ENCODE peak calls at places on chromosome 13, in eight cellular contexts. One of them, this sample, is unnamed.

GRCh38 chr13:63198076-63198475 is 1782.4 kb upstream of the PCDH20 start:
- DNase-seq in MCF 10A: no peak
- DNase-seq in bronchial epithelial cell: no peak
- DNase-seq in GM20000: no peak
- DNase-seq in CD4-positive, alpha-beta T cell: no peak
- DNase-seq in body of pancreas: no peak
- DNase-seq in IMR-90: peak; percentile 45
- DNase-seq in esophagus squamous epithelium: no peak
- DNase-seq in this sample: no peak

GRCh38 chr13:97660488-97661086 is 226.6 kb downstream of the RAP2A start:
- DNase-seq in CD4-positive, alpha-beta T cell: no peak
- DNase-seq in esophagus squamous epithelium: no peak
- DNase-seq in IMR-90: no peak
- DNase-seq in bronchial epithelial cell: no peak
- DNase-seq in GM20000: no peak
- DNase-seq in MCF 10A: no peak
- DNase-seq in body of pancreas: no peak
- DNase-seq in this sample: no peak

GRCh38 chr13:42832341-42833153 is 51.2 kb downstream of the FAM216B start:
- DNase-seq in CD4-positive, alpha-beta T cell: no peak
- DNase-seq in GM20000: no peak
- DNase-seq in MCF 10A: peak; percentile 76
- DNase-seq in esophagus squamous epithelium: no peak
- DNase-seq in IMR-90: peak; percentile 94
- DNase-seq in bronchial epithelial cell: peak; percentile 92
- DNase-seq in body of pancreas: peak; percentile 41
- DNase-seq in this sample: no peak

GRCh38 chr13:93620366-93620765 is 393.8 kb downstream of the GPC6 start:
- DNase-seq in esophagus squamous epithelium: no peak
- DNase-seq in IMR-90: no peak
- DNase-seq in CD4-positive, alpha-beta T cell: no peak
- DNase-seq in bronchial epithelial cell: no peak
- DNase-seq in MCF 10A: no peak
- DNase-seq in body of pancreas: no peak
- DNase-seq in GM20000: no peak
- DNase-seq in this sample: no peak

GRCh38 chr13:74444161-74444571 is 310.0 kb upstream of the KLF12 start:
- DNase-seq in esophagus squamous epithelium: no peak
- DNase-seq in bronchial epithelial cell: peak; percentile 92
- DNase-seq in IMR-90: no peak
- DNase-seq in body of pancreas: no peak
- DNase-seq in MCF 10A: peak; percentile 84
- DNase-seq in GM20000: no peak
- DNase-seq in CD4-positive, alpha-beta T cell: no peak
- DNase-seq in this sample: no peak

GRCh38 chr13:42047561-42048322 is 706 bp upstream of the DGKH start:
- DNase-seq in MCF 10A: peak; percentile 82
- DNase-seq in esophagus squamous epithelium: no peak
- DNase-seq in GM20000: peak; percentile 79
- DNase-seq in IMR-90: peak; percentile 70
- DNase-seq in CD4-positive, alpha-beta T cell: peak; percentile 3
- DNase-seq in body of pancreas: peak; percentile 45
- DNase-seq in bronchial epithelial cell: peak; percentile 82
- DNase-seq in this sample: peak; percentile 78

GRCh38 chr13:25722893-25723292 is 328.9 kb downstream of the SHISA2 start:
- DNase-seq in body of pancreas: no peak
- DNase-seq in bronchial epithelial cell: no peak
- DNase-seq in GM20000: no peak
- DNase-seq in IMR-90: no peak
- DNase-seq in CD4-positive, alpha-beta T cell: no peak
- DNase-seq in MCF 10A: no peak
- DNase-seq in esophagus squamous epithelium: no peak
- DNase-seq in this sample: no peak

GRCh38 chr13:30179547-30180256 is 127.6 kb downstream of the KATNAL1 start:
- DNase-seq in GM20000: no peak
- DNase-seq in bronchial epithelial cell: no peak
- DNase-seq in esophagus squamous epithelium: no peak
- DNase-seq in body of pancreas: no peak
- DNase-seq in CD4-positive, alpha-beta T cell: no peak
- DNase-seq in MCF 10A: no peak
- DNase-seq in IMR-90: no peak
- DNase-seq in this sample: no peak

GRCh38 chr13:106440846-106441245 is 94.6 kb downstream of the EFNB2 start:
- DNase-seq in bronchial epithelial cell: peak; percentile 6
- DNase-seq in body of pancreas: no peak
- DNase-seq in esophagus squamous epithelium: no peak
- DNase-seq in IMR-90: no peak
- DNase-seq in MCF 10A: no peak
- DNase-seq in GM20000: no peak
- DNase-seq in CD4-positive, alpha-beta T cell: no peak
- DNase-seq in this sample: no peak

GRCh38 chr13:110714798-110715394 is 1.4 kb downstream of the ING1 start:
- DNase-seq in GM20000: no peak
- DNase-seq in CD4-positive, alpha-beta T cell: no peak
- DNase-seq in body of pancreas: peak; percentile 68
- DNase-seq in MCF 10A: peak; percentile 49
- DNase-seq in esophagus squamous epithelium: no peak
- DNase-seq in IMR-90: peak; percentile 25
- DNase-seq in bronchial epithelial cell: peak; percentile 22
- DNase-seq in this sample: no peak
- TF ChIP-seq CTCF in GM20000: no peak
- TF ChIP-seq CTCF in CD4-positive, alpha-beta T cell: no peak
- TF ChIP-seq CTCF in body of pancreas: no peak
- TF ChIP-seq CTCF in MCF 10A: no peak
- TF ChIP-seq CTCF in esophagus squamous epithelium: no peak
- TF ChIP-seq CTCF in IMR-90: no peak
- TF ChIP-seq CTCF in bronchial epithelial cell: no peak
- TF ChIP-seq CTCF in this sample: no peak

GRCh38 chr13:99958402-99959126 is 13.0 kb downstream of the ZIC5 start:
- DNase-seq in bronchial epithelial cell: no peak
- DNase-seq in esophagus squamous epithelium: no peak
- DNase-seq in MCF 10A: no peak
- DNase-seq in IMR-90: no peak
- DNase-seq in body of pancreas: no peak
- DNase-seq in CD4-positive, alpha-beta T cell: no peak
- DNase-seq in GM20000: no peak
- DNase-seq in this sample: no peak

GRCh38 chr13:99959127-99959529 is 12.4 kb downstream of the ZIC5 start:
- DNase-seq in CD4-positive, alpha-beta T cell: no peak
- DNase-seq in bronchial epithelial cell: no peak
- DNase-seq in GM20000: no peak
- DNase-seq in body of pancreas: no peak
- DNase-seq in esophagus squamous epithelium: no peak
- DNase-seq in IMR-90: no peak
- DNase-seq in MCF 10A: no peak
- DNase-seq in this sample: no peak

GRCh38 chr13:99955107-99955746 is 16.3 kb downstream of the ZIC5 start:
- DNase-seq in GM20000: no peak
- DNase-seq in IMR-90: no peak
- DNase-seq in esophagus squamous epithelium: no peak
- DNase-seq in bronchial epithelial cell: no peak
- DNase-seq in MCF 10A: no peak
- DNase-seq in body of pancreas: no peak
- DNase-seq in CD4-positive, alpha-beta T cell: no peak
- DNase-seq in this sample: no peak

GRCh38 chr13:99955747-99956472 is 15.7 kb downstream of the ZIC5 start:
- DNase-seq in GM20000: no peak
- DNase-seq in body of pancreas: no peak
- DNase-seq in MCF 10A: no peak
- DNase-seq in esophagus squamous epithelium: no peak
- DNase-seq in bronchial epithelial cell: no peak
- DNase-seq in IMR-90: peak; percentile 17
- DNase-seq in CD4-positive, alpha-beta T cell: no peak
- DNase-seq in this sample: no peak

DNA sequence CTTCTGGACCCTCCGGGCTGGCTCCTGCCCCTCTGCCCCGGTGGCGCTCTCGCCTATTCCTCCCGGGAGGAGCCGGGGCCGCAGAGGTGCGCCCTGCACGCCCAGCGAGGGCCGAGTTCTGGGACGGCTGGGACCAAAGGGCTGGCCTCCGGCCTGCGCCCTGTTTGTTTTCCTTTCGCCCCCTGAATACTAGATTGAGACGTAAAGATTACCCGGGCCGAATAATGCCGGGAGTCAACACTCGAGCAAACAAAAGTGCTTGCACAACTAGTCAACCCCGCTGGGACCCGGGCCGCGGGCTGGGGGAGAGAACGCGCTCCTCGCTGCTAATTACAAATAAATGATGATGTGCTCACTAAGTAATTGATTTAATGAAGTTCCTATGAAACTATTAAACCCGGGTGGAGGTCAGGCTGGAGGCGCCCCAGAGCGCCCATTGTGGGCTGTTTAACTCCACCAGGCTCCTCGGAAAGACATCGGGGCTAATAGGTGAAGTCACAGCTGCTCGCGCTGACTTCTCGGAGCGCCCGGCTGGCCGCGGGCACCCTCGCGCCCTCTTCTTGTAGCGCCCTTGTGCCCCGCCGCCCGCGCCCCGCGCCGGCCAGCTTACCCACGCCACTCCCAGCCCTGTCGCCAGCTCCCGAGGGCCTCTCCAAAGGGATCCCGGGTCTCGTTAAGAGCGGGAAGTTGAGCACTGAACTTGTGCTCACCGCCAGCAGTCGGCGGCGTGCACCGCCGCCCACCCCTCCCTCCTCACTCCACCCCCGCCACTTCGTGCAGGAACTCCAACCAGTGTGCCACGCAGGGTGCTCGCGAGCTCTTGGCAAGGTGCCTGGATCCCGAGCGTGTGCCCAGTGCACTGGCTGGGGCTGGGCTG is 14.9 kb downstream of the ZIC5 start:
- DNase-seq in GM20000: no peak
- DNase-seq in IMR-90: no peak
- DNase-seq in bronchial epithelial cell: no peak
- DNase-seq in esophagus squamous epithelium: no peak
- DNase-seq in body of pancreas: no peak
- DNase-seq in MCF 10A: no peak
- DNase-seq in CD4-positive, alpha-beta T cell: no peak
- DNase-seq in this sample: peak; percentile 47
- TF ChIP-seq CTCF in GM20000: no peak
- TF ChIP-seq CTCF in IMR-90: no peak
- TF ChIP-seq CTCF in bronchial epithelial cell: no peak
- TF ChIP-seq CTCF in esophagus squamous epithelium: no peak
- TF ChIP-seq CTCF in body of pancreas: no peak
- TF ChIP-seq CTCF in MCF 10A: no peak
- TF ChIP-seq CTCF in CD4-positive, alpha-beta T cell: no peak
- TF ChIP-seq CTCF in this sample: no peak

GRCh38 chr13:27728271-27728670 is 64.0 kb upstream of the GSX1 start:
- DNase-seq in IMR-90: no peak
- DNase-seq in CD4-positive, alpha-beta T cell: no peak
- DNase-seq in GM20000: no peak
- DNase-seq in body of pancreas: no peak
- DNase-seq in bronchial epithelial cell: no peak
- DNase-seq in MCF 10A: no peak
- DNase-seq in esophagus squamous epithelium: no peak
- DNase-seq in this sample: no peak
- TF ChIP-seq CTCF in IMR-90: no peak
- TF ChIP-seq CTCF in CD4-positive, alpha-beta T cell: no peak
- TF ChIP-seq CTCF in GM20000: no peak
- TF ChIP-seq CTCF in body of pancreas: no peak
- TF ChIP-seq CTCF in bronchial epithelial cell: no peak
- TF ChIP-seq CTCF in MCF 10A: no peak
- TF ChIP-seq CTCF in esophagus squamous epithelium: no peak
- TF ChIP-seq CTCF in this sample: no peak

GRCh38 chr13:21913010-21913409 is 242.1 kb downstream of the FGF9 start:
- DNase-seq in body of pancreas: no peak
- DNase-seq in GM20000: peak; percentile 47
- DNase-seq in esophagus squamous epithelium: no peak
- DNase-seq in IMR-90: peak; percentile 19
- DNase-seq in bronchial epithelial cell: no peak
- DNase-seq in CD4-positive, alpha-beta T cell: no peak
- DNase-seq in MCF 10A: no peak
- DNase-seq in this sample: peak; percentile 54
- TF ChIP-seq CTCF in body of pancreas: no peak
- TF ChIP-seq CTCF in GM20000: peak; percentile 35
- TF ChIP-seq CTCF in esophagus squamous epithelium: no peak
- TF ChIP-seq CTCF in IMR-90: peak; percentile 40
- TF ChIP-seq CTCF in bronchial epithelial cell: no peak
- TF ChIP-seq CTCF in CD4-positive, alpha-beta T cell: no peak
- TF ChIP-seq CTCF in MCF 10A: no peak
- TF ChIP-seq CTCF in this sample: no peak

This sample was measured in GM13976.